ENCODE peak calls at places on chromosomes 4 and X, in four cellular contexts. One of them, this sample, is unnamed. For H3K4me1 and H4K20me1, the result is how much of the 10 kb centered on the place peaks cover.

GRCh38 chrX:125193921-125194320 is 125.8 kb upstream of the TEX13C start:
- DNase-seq in GM23248: no peak
- DNase-seq in astrocyte: no peak
- DNase-seq in fibroblast of lung: no peak
- DNase-seq in this sample: no peak

GRCh38 chr4:83062748-83063147 is 27.8 kb downstream of the COPS4 start:
- DNase-seq in GM23248: no peak
- DNase-seq in astrocyte: no peak
- DNase-seq in fibroblast of lung: no peak
- DNase-seq in this sample: no peak

GRCh38 chr4:1410491-1411325 is 4.5 kb upstream of the NKX1-1 start:
- DNase-seq in GM23248: peak
- DNase-seq in astrocyte: peak
- DNase-seq in fibroblast of lung: peak
- DNase-seq in this sample: peak

GRCh38 chr4:68451246-68452211 is 4.3 kb downstream of the TMPRSS11E start:
- DNase-seq in GM23248: peak
- DNase-seq in astrocyte: peak
- DNase-seq in fibroblast of lung: no peak
- DNase-seq in this sample: no peak

GRCh38 chrX:103063918-103064434 is at the start of gene BEX1:
- DNase-seq in GM23248: peak
- DNase-seq in astrocyte: peak
- DNase-seq in fibroblast of lung: peak
- DNase-seq in this sample: no peak

GRCh38 chr4:6172093-6172926 is 28.0 kb downstream of the JAKMIP1 start:
- DNase-seq in GM23248: no peak
- DNase-seq in astrocyte: no peak
- DNase-seq in fibroblast of lung: no peak
- DNase-seq in this sample: no peak

GRCh38 chr4:132180020-132180427 is 969.1 kb upstream of the PCDH10 start:
- DNase-seq in GM23248: no peak
- DNase-seq in astrocyte: peak
- DNase-seq in fibroblast of lung: peak
- DNase-seq in this sample: no peak

GRCh38 chr4:86283341-86283740 is 76.5 kb downstream of the MAPK10 start:
- DNase-seq in GM23248: no peak
- DNase-seq in astrocyte: no peak
- DNase-seq in fibroblast of lung: no peak
- DNase-seq in this sample: no peak

GRCh38 chrX:153310901-153311300 is 10.7 kb downstream of the PNMA6F start:
- DNase-seq in GM23248: no peak
- DNase-seq in astrocyte: no peak
- DNase-seq in fibroblast of lung: no peak
- DNase-seq in this sample: no peak

GRCh38 chrX:124497386-124497785 is 151.0 kb downstream of the SH2D1A start:
- DNase-seq in GM23248: no peak
- DNase-seq in astrocyte: no peak
- DNase-seq in fibroblast of lung: no peak
- DNase-seq in this sample: no peak

GRCh38 chr4:125321709-125322362 is 7.1 kb downstream of the FAT4 start:
- DNase-seq in GM23248: peak
- DNase-seq in astrocyte: peak
- DNase-seq in fibroblast of lung: peak
- DNase-seq in this sample: no peak

GRCh38 chr4:186554890-186555827 is at the start of gene MTNR1A:
- DNase-seq in GM23248: peak
- DNase-seq in astrocyte: peak
- DNase-seq in fibroblast of lung: peak
- DNase-seq in this sample: no peak

GRCh38 chrX:135191838-135192237 is 20.6 kb upstream of the CT55 start:
- DNase-seq in GM23248: no peak
- DNase-seq in astrocyte: no peak
- DNase-seq in fibroblast of lung: no peak
- DNase-seq in this sample: no peak

GRCh38 chr4:13876151-13876550 is 248.6 kb upstream of the BOD1L1 start:
- DNase-seq in GM23248: no peak
- DNase-seq in astrocyte: no peak
- DNase-seq in fibroblast of lung: no peak
- DNase-seq in this sample: no peak

GRCh38 chr4:103397527-103397926 is 199.4 kb upstream of the CENPE start:
- DNase-seq in GM23248: no peak
- DNase-seq in astrocyte: no peak
- DNase-seq in fibroblast of lung: no peak
- DNase-seq in this sample: no peak

GRCh38 chr4:76830612-76831474 is 67.1 kb downstream of the SOWAHB start:
- DNase-seq in GM23248: peak
- DNase-seq in astrocyte: peak
- DNase-seq in fibroblast of lung: peak
- DNase-seq in this sample: no peak

GRCh38 chr4:7275067-7275466 is 82.7 kb downstream of the SORCS2 start:
- DNase-seq in GM23248: peak
- DNase-seq in astrocyte: no peak
- DNase-seq in fibroblast of lung: no peak
- DNase-seq in this sample: no peak

GRCh38 chr4:53197760-53198150 is 168.1 kb downstream of the SCFD2 start:
- DNase-seq in GM23248: peak
- DNase-seq in astrocyte: no peak
- DNase-seq in fibroblast of lung: peak
- DNase-seq in this sample: no peak

GRCh38 chr4:123415977-123416376 is 19.4 kb downstream of the SPRY1 start:
- DNase-seq in GM23248: peak
- DNase-seq in astrocyte: peak
- DNase-seq in fibroblast of lung: no peak
- DNase-seq in this sample: peak

GRCh38 chr4:123417813-123418212 is 21.2 kb downstream of the SPRY1 start:
- DNase-seq in GM23248: peak
- DNase-seq in astrocyte: no peak
- DNase-seq in fibroblast of lung: no peak
- DNase-seq in this sample: no peak

GRCh38 chr4:123418486-123418931 is 21.9 kb downstream of the SPRY1 start:
- DNase-seq in GM23248: peak
- DNase-seq in astrocyte: peak
- DNase-seq in fibroblast of lung: peak
- DNase-seq in this sample: peak

GRCh38 chr4:123412700-123413512 is 16.3 kb downstream of the SPRY1 start:
- DNase-seq in GM23248: peak
- DNase-seq in astrocyte: peak
- DNase-seq in fibroblast of lung: no peak
- DNase-seq in this sample: no peak

DNA sequence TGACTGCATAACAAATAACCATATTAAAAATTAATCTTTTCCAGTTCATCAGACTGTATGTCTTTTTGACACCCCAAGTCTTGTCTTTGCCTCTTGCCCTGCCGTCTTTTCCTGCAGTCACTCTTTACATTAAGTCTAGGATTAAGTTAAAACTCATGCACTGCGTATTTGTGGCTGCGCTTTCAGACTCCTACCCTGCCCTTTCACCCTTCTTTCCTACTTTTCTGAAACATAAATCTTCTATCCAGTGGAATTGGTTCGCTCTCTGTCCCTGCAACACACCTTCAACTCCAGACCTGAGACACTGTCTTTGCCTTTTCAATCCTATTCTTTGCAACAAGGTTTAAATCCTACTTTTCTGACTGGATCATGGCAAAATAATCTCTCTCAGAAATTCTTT is 19.9 kb downstream of the SPRY1 start:
- DNase-seq in GM23248: no peak
- DNase-seq in astrocyte: no peak
- DNase-seq in fibroblast of lung: no peak
- DNase-seq in this sample: no peak
- H2AFZ ChIP-seq in GM23248: no peak
- H2AFZ ChIP-seq in astrocyte: no peak
- H2AFZ ChIP-seq in fibroblast of lung: no peak
- H2AFZ ChIP-seq in this sample: no peak

GRCh38 chr4:183959349-183959748 is 54.2 kb downstream of the STOX2 start:
- DNase-seq in GM23248: no peak
- DNase-seq in astrocyte: no peak
- DNase-seq in fibroblast of lung: no peak
- DNase-seq in this sample: no peak
- H3K4me1 ChIP-seq in GM23248: under half
- H3K4me1 ChIP-seq in astrocyte: under half
- H3K4me1 ChIP-seq in fibroblast of lung: under half
- H3K4me1 ChIP-seq in this sample: under half

DNA sequence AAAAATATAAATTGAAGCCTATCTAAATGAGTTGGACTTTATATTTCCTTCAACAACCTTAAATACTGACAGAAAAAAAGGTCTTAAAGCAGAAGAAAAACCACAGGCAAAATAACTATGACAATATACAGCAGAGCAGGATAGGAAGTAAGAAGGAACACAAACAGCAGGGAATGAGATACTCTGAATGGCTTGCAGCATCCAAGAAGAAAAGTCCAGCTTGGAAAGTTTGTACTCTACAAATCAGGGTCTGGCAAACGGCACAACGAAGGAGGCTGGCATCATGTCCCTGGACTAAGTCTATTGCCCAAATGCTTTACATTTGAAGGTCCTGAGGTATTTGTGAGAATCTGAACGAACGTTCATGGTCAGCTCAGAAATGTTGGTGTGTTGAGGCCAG is 663.0 kb upstream of the INTU start:
- DNase-seq in GM23248: no peak
- DNase-seq in astrocyte: no peak
- DNase-seq in fibroblast of lung: peak
- DNase-seq in this sample: no peak
- H4K20me1 ChIP-seq in GM23248: under half
- H4K20me1 ChIP-seq in astrocyte: under half
- H4K20me1 ChIP-seq in fibroblast of lung: under half
- H4K20me1 ChIP-seq in this sample: under half

GRCh38 chr4:176969011-176969410 is 176.3 kb upstream of the VEGFC start:
- DNase-seq in GM23248: no peak
- DNase-seq in astrocyte: no peak
- DNase-seq in fibroblast of lung: no peak
- DNase-seq in this sample: no peak

GRCh38 chr4:176970853-176971252 is 178.1 kb upstream of the VEGFC start:
- DNase-seq in GM23248: no peak
- DNase-seq in astrocyte: no peak
- DNase-seq in fibroblast of lung: no peak
- DNase-seq in this sample: no peak

GRCh38 chr4:176967586-176967985 is 174.9 kb upstream of the VEGFC start:
- DNase-seq in GM23248: no peak
- DNase-seq in astrocyte: no peak
- DNase-seq in fibroblast of lung: no peak
- DNase-seq in this sample: no peak

DNA sequence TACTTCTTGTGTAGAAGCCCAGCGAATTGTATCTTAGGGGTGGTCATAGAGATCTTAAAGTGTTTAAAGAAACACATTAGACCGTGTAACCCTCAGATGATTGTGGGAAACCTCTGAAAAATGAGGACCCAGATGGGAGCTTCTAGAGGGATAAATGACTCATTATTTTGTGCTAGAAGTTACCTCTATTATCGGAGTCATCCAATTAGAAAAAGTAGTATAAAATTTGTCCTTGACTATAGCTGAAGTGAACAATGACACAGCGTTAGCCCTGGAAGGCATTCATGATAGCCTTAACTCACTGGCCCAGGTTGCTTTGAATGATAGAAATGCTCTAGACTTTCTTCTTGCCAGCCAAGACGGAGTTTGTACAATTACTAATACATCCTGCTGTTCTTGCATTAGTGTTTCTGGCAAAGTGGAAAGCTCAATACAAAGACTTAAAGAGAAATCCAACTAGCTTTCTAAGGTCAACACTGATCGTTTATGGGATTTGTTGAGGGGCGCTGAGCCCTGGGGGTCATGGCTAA is 178.9 kb upstream of the VEGFC start:
- DNase-seq in GM23248: no peak
- DNase-seq in astrocyte: no peak
- DNase-seq in fibroblast of lung: no peak
- DNase-seq in this sample: no peak
- H2AFZ ChIP-seq in GM23248: no peak
- H2AFZ ChIP-seq in astrocyte: no peak
- H2AFZ ChIP-seq in fibroblast of lung: no peak
- H2AFZ ChIP-seq in this sample: no peak

GRCh38 chr4:184879251-184879650 is 53.5 kb upstream of the ACSL1 start:
- DNase-seq in GM23248: no peak
- DNase-seq in astrocyte: no peak
- DNase-seq in fibroblast of lung: no peak
- DNase-seq in this sample: no peak

GRCh38 chr4:184884863-184885262 is 59.1 kb upstream of the ACSL1 start:
- DNase-seq in GM23248: no peak
- DNase-seq in astrocyte: no peak
- DNase-seq in fibroblast of lung: no peak
- DNase-seq in this sample: no peak

GRCh38 chr4:184885602-184886001 is 59.8 kb upstream of the ACSL1 start:
- DNase-seq in GM23248: no peak
- DNase-seq in astrocyte: no peak
- DNase-seq in fibroblast of lung: no peak
- DNase-seq in this sample: no peak

GRCh38 chr4:184883024-184883423 is 57.3 kb upstream of the ACSL1 start:
- DNase-seq in GM23248: no peak
- DNase-seq in astrocyte: no peak
- DNase-seq in fibroblast of lung: no peak
- DNase-seq in this sample: no peak

GRCh38 chr4:184882276-184882675 is 56.5 kb upstream of the ACSL1 start:
- DNase-seq in GM23248: no peak
- DNase-seq in astrocyte: no peak
- DNase-seq in fibroblast of lung: no peak
- DNase-seq in this sample: no peak
- H3K4me1 ChIP-seq in GM23248: under half
- H3K4me1 ChIP-seq in astrocyte: under half
- H3K4me1 ChIP-seq in fibroblast of lung: under half
- H3K4me1 ChIP-seq in this sample: under half

GRCh38 chr4:170805352-170805751 is 715.6 kb upstream of the AADAT start:
- DNase-seq in GM23248: no peak
- DNase-seq in astrocyte: no peak
- DNase-seq in fibroblast of lung: no peak
- DNase-seq in this sample: no peak
- H4K20me1 ChIP-seq in GM23248: under half
- H4K20me1 ChIP-seq in astrocyte: under half
- H4K20me1 ChIP-seq in fibroblast of lung: under half
- H4K20me1 ChIP-seq in this sample: under half

GRCh38 chrX:33204889-33205288 is 6.5 kb downstream of the DMD start:
- DNase-seq in GM23248: no peak
- DNase-seq in astrocyte: no peak
- DNase-seq in fibroblast of lung: peak
- DNase-seq in this sample: no peak
- H2AFZ ChIP-seq in GM23248: no peak
- H2AFZ ChIP-seq in astrocyte: no peak
- H2AFZ ChIP-seq in fibroblast of lung: peak
- H2AFZ ChIP-seq in this sample: no peak

DNA sequence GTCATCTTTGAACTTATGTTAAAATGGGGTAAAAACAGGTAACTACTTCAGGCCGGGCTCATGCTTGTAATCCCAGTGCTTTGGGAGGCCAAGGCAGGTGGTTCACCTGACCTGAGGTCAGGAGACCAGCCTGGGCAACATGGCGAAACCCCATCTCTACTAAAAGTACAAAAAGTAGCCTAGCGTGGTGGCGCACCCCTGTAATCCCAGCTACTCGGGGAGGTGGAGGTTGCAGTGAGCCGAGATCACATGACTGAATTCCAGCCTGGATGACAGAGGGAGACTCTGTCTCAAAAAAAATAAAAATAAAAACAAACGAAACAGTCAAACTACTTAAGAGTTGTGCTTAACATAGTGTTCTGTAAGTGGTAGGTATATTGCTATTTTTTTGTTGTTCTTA is 2.5 kb downstream of the DDX3X start:
- DNase-seq in GM23248: no peak
- DNase-seq in astrocyte: no peak
- DNase-seq in fibroblast of lung: no peak
- DNase-seq in this sample: no peak
- H3K4me1 ChIP-seq in GM23248: under half
- H3K4me1 ChIP-seq in astrocyte: under half
- H3K4me1 ChIP-seq in fibroblast of lung: under half
- H3K4me1 ChIP-seq in this sample: under half

This sample was measured in DND-41.